ENCODE peak calls at places on chromosomes 6 and 20, in seven cellular contexts. X, E, P, M, A, Y and I are unnamed samples.

GRCh38 chr6:147508073-147508870 is at the start of gene SAMD5:
- DNase-seq in X (peak), E (no peak), P (peak), M (peak), A (no peak), Y (peak), I (peak)

GRCh38 chr20:52150440-52151258 is 40.9 kb downstream of the ZFP64 start:
- DNase-seq in X (no peak), E (no peak), P (peak), M (peak), A (no peak), Y (peak), I (peak)

GRCh38 chr6:96394727-96395126 is 126.9 kb upstream of the UFL1 start:
- DNase-seq in X (no peak), E (no peak), P (no peak), M (no peak), A (no peak), Y (peak), I (no peak)

GRCh38 chr20:19275630-19276071 is 63.2 kb downstream of the SLC24A3 start:
- DNase-seq in X (peak), E (peak), P (peak), M (no peak), A (no peak), Y (no peak), I (peak)

GRCh38 chr20:36532388-36532787 is 8.9 kb upstream of the MYL9 start:
- DNase-seq in X (no peak), E (no peak), P (no peak), M (no peak), A (no peak), Y (no peak), I (no peak)

GRCh38 chr6:85111481-85112001 is 338.3 kb upstream of the NT5E start:
- DNase-seq in X (no peak), E (no peak), P (peak), M (no peak), A (no peak), Y (no peak), I (no peak)

GRCh38 chr20:62344782-62345181 is 22.3 kb downstream of the LAMA5 start:
- DNase-seq in X (no peak), E (no peak), P (no peak), M (no peak), A (no peak), Y (peak), I (peak)

GRCh38 chr20:10784337-10785183 is 110.8 kb upstream of the JAG1 start:
- DNase-seq in X (no peak), E (no peak), P (no peak), M (no peak), A (no peak), Y (no peak), I (no peak)

GRCh38 chr20:49510562-49511117 is 28.2 kb upstream of the KCNB1 start:
- DNase-seq in X (peak), E (peak), P (peak), M (peak), A (no peak), Y (no peak), I (peak)

GRCh38 chr6:95431637-95432228 is 145.6 kb upstream of the MANEA start:
- DNase-seq in X (no peak), E (peak), P (peak), M (peak), A (no peak), Y (peak), I (peak)

GRCh38 chr6:11754625-11755289 is 23.8 kb downstream of the ADTRP start:
- DNase-seq in X (no peak), E (no peak), P (peak), M (peak), A (no peak), Y (no peak), I (no peak)

GRCh38 chr6:2791124-2792050 is 26.2 kb downstream of the WRNIP1 start:
- DNase-seq in X (peak), E (peak), P (peak), M (peak), A (no peak), Y (peak), I (peak)

GRCh38 chr6:42404494-42404893 is 47.2 kb downstream of the TRERF1 start:
- DNase-seq in X (no peak), E (peak), P (peak), M (peak), A (peak), Y (no peak), I (peak)

GRCh38 chr20:13111249-13111911 is 102.6 kb downstream of the SPTLC3 start:
- DNase-seq in X (no peak), E (no peak), P (no peak), M (no peak), A (no peak), Y (no peak), I (no peak)

GRCh38 chr6:32147401-32148132 is 4.2 kb downstream of the PRRT1 start:
- DNase-seq in X (no peak), E (no peak), P (no peak), M (no peak), A (no peak), Y (no peak), I (no peak)
- TF ChIP-seq CTCF in X (no peak), E (no peak), P (no peak), M (no peak), A (no peak), Y (peak), I (no peak)

GRCh38 chr6:131134220-131134831 is 941 bp upstream of the AKAP7 start:
- DNase-seq in X (no peak), E (no peak), P (no peak), M (peak), A (no peak), Y (no peak), I (no peak)
- H3K4me3 ChIP-seq in X (no peak), E (no peak), P (peak), M (peak), A (no peak), Y (no peak), I (peak)

DNA sequence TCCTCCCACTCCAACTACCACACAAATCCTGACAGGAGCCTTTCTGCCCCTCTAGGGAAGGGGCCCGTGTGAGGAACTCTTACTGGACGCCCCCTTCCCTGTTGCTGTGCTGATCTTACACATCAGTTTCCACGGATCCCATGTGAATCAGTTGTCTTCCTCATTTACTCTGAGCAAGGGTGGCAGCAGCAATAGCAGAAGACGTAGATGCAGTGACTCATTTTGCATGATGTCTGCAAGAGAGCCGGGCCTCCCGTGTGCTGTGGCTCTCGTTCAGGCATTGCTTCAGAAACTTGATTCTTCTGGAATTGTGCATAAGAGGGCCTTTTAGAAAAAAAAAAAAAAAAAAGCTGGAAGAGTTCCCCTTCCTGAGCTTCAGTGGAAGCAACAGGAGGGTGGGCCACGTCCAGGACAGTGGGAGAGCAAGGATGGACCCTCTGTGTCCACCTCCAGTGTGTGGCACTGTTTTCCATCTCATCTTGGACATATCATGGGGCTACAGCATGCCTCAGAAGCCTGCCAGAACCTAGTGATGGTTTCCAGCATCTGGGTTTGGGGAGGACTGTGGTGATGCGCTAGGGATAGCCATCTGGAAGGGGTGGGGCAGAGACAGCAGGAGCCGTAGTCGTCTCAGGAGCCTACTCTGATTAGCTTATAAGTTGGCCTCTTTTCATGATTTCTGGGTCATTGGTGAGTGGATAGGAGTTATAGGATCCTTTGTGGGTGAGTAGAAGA is 62.1 kb downstream of the FOXO3 start:
- DNase-seq in X (no peak), E (peak), P (peak), M (peak), A (no peak), Y (no peak), I (peak)
- TF ChIP-seq CTCF in X (no peak), E (no peak), P (peak), M (peak), A (no peak), Y (no peak), I (peak)

GRCh38 chr6:55528624-55529023 is 50.4 kb downstream of the HMGCLL1 start:
- DNase-seq in X (no peak), E (no peak), P (peak), M (peak), A (no peak), Y (peak), I (peak)
- H3K4me3 ChIP-seq in X (no peak), E (no peak), P (no peak), M (no peak), A (no peak), Y (no peak), I (no peak)

DNA sequence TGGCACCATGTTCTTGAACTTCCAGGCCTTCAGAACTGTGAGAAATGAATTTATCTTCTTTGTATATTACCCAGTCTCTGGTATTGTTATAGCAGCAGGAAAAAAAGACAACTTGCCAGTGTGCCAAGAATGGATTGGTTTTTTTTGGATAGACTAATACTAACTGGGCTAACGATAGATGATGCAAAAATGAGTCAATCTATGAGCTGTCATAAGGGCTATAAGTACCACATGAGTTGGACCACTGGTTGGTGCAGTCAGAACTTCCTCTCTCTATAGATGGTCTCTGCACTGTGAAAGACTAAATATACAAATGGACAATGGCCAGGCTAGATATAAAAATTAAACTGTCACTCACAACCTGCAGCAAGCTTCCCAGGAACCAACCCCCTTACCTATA is 87.6 kb upstream of the COL21A1 start:
- DNase-seq in X (no peak), E (no peak), P (peak), M (peak), A (no peak), Y (no peak), I (no peak)
- TF ChIP-seq CTCF in X (no peak), E (no peak), P (no peak), M (no peak), A (no peak), Y (no peak), I (no peak)